ENCODE peak calls at places on chromosomes 11 and 22, in five cellular contexts. One of them, this sample, is unnamed.

GRCh38 chr22:49962012-49962750 is 1.6 kb downstream of the PIM3 start:
- DNase-seq in HepG2: peak; percentile 87
- DNase-seq in GM12892: peak; percentile 75
- DNase-seq in GM12878: no peak
- DNase-seq in H1: peak; percentile 77
- DNase-seq in this sample: peak; percentile 71

GRCh38 chr11:10387209-10388083 is 67.6 kb upstream of the AMPD3 start:
- DNase-seq in H1: peak; percentile 34
- DNase-seq in GM12892: no peak
- DNase-seq in HepG2: no peak
- DNase-seq in GM12878: no peak
- DNase-seq in this sample: no peak

GRCh38 chr22:30290679-30291333 is 1.5 kb upstream of the CASTOR1 start:
- DNase-seq in HepG2: peak; percentile 63
- DNase-seq in GM12892: no peak
- DNase-seq in H1: no peak
- DNase-seq in GM12878: no peak
- DNase-seq in this sample: no peak

GRCh38 chr11:2222479-2222878 is 47.9 kb downstream of the ASCL2 start:
- DNase-seq in GM12878: no peak
- DNase-seq in H1: no peak
- DNase-seq in GM12892: no peak
- DNase-seq in HepG2: no peak
- DNase-seq in this sample: no peak

GRCh38 chr11:17905477-17905876 is 107.4 kb downstream of the SERGEF start:
- DNase-seq in H1: no peak
- DNase-seq in HepG2: no peak
- DNase-seq in GM12878: peak; percentile 13
- DNase-seq in GM12892: peak; percentile 13
- DNase-seq in this sample: peak; percentile 29

GRCh38 chr11:78372114-78372768 is 45.4 kb downstream of the GAB2 start:
- DNase-seq in H1: no peak
- DNase-seq in HepG2: no peak
- DNase-seq in GM12878: no peak
- DNase-seq in GM12892: no peak
- DNase-seq in this sample: no peak

GRCh38 chr22:41501209-41501608 is 32.3 kb downstream of the ACO2 start:
- DNase-seq in H1: no peak
- DNase-seq in HepG2: peak; percentile 23
- DNase-seq in GM12878: peak; percentile 27
- DNase-seq in GM12892: no peak
- DNase-seq in this sample: no peak

GRCh38 chr11:46381836-46382643 is 571 bp downstream of the MDK start:
- DNase-seq in GM12892: no peak
- DNase-seq in HepG2: no peak
- DNase-seq in H1: peak; percentile 79
- DNase-seq in GM12878: no peak
- DNase-seq in this sample: no peak

GRCh38 chr11:119750056-119750455 is 21.1 kb upstream of the NECTIN1 start:
- DNase-seq in GM12892: no peak
- DNase-seq in GM12878: no peak
- DNase-seq in HepG2: no peak
- DNase-seq in H1: no peak
- DNase-seq in this sample: no peak

GRCh38 chr11:64694821-64695365 is 28.1 kb downstream of the NRXN2 start:
- DNase-seq in GM12892: no peak
- DNase-seq in HepG2: no peak
- DNase-seq in GM12878: no peak
- DNase-seq in H1: peak; percentile 74
- DNase-seq in this sample: no peak

GRCh38 chr11:14251754-14252153 is 107.2 kb downstream of the RRAS2 start:
- DNase-seq in H1: no peak
- DNase-seq in GM12878: no peak
- DNase-seq in GM12892: no peak
- DNase-seq in HepG2: no peak
- DNase-seq in this sample: no peak

GRCh38 chr11:93039841-93040240 is 70.4 kb downstream of the MTNR1B start:
- DNase-seq in H1: no peak
- DNase-seq in GM12892: no peak
- DNase-seq in HepG2: no peak
- DNase-seq in GM12878: no peak
- DNase-seq in this sample: no peak
- TF ChIP-seq TAF1 in H1: no peak
- TF ChIP-seq TAF1 in GM12892: no peak
- TF ChIP-seq TAF1 in HepG2: no peak
- TF ChIP-seq TAF1 in GM12878: no peak
- TF ChIP-seq TAF1 in this sample: no peak

DNA sequence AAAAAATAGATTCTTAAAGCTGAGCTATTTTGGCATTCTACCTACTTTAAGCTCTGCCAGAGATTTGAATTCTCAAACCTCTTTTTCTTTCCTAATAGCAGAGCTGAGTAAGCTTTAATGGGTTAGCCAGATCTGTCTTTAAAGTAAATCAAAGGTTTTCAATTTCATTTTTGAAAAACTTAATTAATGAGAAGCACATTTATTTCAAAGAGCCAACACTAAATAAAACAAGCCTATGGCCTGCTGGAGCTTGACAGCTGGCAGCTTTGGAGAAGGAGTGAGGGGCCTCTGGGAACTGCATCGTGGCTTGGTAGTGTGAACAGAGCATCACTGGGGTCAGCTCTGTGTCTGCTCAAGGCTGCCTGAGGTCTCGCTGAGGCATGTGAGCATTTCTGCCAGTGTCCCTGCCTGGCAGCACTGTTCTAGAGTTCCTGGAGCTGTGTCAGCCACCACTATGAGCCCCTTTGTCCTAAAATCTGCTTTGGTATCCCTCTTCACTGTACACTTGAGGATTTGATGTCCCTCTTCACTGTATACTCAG is 50.4 kb upstream of the PRSS23 start:
- DNase-seq in H1: no peak
- DNase-seq in GM12892: no peak
- DNase-seq in HepG2: no peak
- DNase-seq in GM12878: no peak
- DNase-seq in this sample: no peak
- TF ChIP-seq POLR2AphosphoS5 in H1: no peak
- TF ChIP-seq POLR2AphosphoS5 in GM12892: no peak
- TF ChIP-seq POLR2AphosphoS5 in HepG2: no peak
- TF ChIP-seq POLR2AphosphoS5 in GM12878: no peak
- TF ChIP-seq POLR2AphosphoS5 in this sample: no peak

GRCh38 chr22:45470871-45471270 is 31.8 kb upstream of the FBLN1 start:
- DNase-seq in HepG2: no peak
- DNase-seq in GM12892: no peak
- DNase-seq in H1: no peak
- DNase-seq in GM12878: no peak
- DNase-seq in this sample: no peak

GRCh38 chr22:45468872-45469572 is 33.7 kb upstream of the FBLN1 start:
- DNase-seq in GM12878: no peak
- DNase-seq in H1: no peak
- DNase-seq in HepG2: no peak
- DNase-seq in GM12892: no peak
- DNase-seq in this sample: no peak

GRCh38 chr22:45472426-45472825 is 30.3 kb upstream of the FBLN1 start:
- DNase-seq in H1: no peak
- DNase-seq in GM12878: no peak
- DNase-seq in GM12892: no peak
- DNase-seq in HepG2: no peak
- DNase-seq in this sample: no peak

GRCh38 chr22:45473626-45474237 is 29.0 kb upstream of the FBLN1 start:
- DNase-seq in GM12892: no peak
- DNase-seq in H1: no peak
- DNase-seq in HepG2: peak; percentile 41
- DNase-seq in GM12878: no peak
- DNase-seq in this sample: no peak

GRCh38 chr22:45469573-45470383 is 32.9 kb upstream of the FBLN1 start:
- DNase-seq in HepG2: no peak
- DNase-seq in GM12878: no peak
- DNase-seq in H1: no peak
- DNase-seq in GM12892: no peak
- DNase-seq in this sample: no peak
- TF ChIP-seq TAF1 in HepG2: no peak
- TF ChIP-seq TAF1 in GM12878: no peak
- TF ChIP-seq TAF1 in H1: no peak
- TF ChIP-seq TAF1 in GM12892: no peak
- TF ChIP-seq TAF1 in this sample: no peak

GRCh38 chr22:21043856-21044535 is 1.8 kb upstream of the LRRC74B start:
- DNase-seq in H1: no peak
- DNase-seq in HepG2: no peak
- DNase-seq in GM12892: no peak
- DNase-seq in GM12878: no peak
- DNase-seq in this sample: no peak

GRCh38 chr22:21047035-21047661 is 1.4 kb downstream of the LRRC74B start:
- DNase-seq in H1: no peak
- DNase-seq in HepG2: no peak
- DNase-seq in GM12878: no peak
- DNase-seq in GM12892: no peak
- DNase-seq in this sample: no peak

GRCh38 chr22:21044931-21045584 is 688 bp upstream of the LRRC74B start:
- DNase-seq in GM12878: no peak
- DNase-seq in GM12892: no peak
- DNase-seq in H1: no peak
- DNase-seq in HepG2: no peak
- DNase-seq in this sample: no peak

GRCh38 chr22:21047730-21048129 is 2.0 kb downstream of the LRRC74B start:
- DNase-seq in HepG2: no peak
- DNase-seq in H1: no peak
- DNase-seq in GM12892: no peak
- DNase-seq in GM12878: no peak
- DNase-seq in this sample: no peak

DNA sequence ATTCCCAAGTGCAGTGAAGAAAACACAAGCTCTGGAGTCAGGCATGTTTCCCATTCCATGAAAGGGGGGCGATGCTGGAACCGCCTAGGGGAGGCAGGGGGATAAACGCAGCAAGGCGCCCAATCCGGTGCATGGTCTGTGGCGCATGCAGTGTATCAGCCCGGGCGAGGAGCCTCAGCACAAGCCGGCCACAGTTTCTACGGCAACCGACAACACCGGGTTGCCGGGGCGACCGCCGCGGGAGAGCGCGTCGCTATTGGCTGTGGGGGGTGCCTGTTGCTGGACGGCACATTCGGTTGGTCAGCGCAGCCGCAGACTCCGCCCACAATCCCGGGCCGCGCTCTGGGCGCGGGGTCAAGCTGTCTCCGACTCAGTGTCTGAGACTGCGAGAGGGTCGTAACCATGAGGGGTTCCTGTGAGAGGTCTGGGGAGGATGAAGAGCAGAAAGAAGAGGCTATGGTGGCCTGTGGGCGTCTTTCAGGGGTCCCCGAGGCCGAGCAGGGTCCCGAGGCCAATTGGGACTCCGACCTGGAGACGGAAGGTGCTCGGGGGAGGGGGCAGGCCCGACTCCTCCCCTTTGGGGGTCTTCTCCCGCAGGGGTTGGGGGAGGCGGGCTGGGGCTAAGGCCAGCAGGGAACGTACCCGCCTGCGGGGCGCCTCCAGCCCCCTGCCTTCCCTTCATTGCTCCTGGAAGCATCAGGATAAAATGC is at the start of gene LRRC74B:
- DNase-seq in GM12892: peak; percentile 92
- DNase-seq in HepG2: peak; percentile 67
- DNase-seq in GM12878: peak; percentile 31
- DNase-seq in H1: peak; percentile 97
- DNase-seq in this sample: peak; percentile 98
- TF ChIP-seq POLR2AphosphoS5 in GM12892: no peak
- TF ChIP-seq POLR2AphosphoS5 in HepG2: no peak
- TF ChIP-seq POLR2AphosphoS5 in GM12878: no peak
- TF ChIP-seq POLR2AphosphoS5 in H1: no peak
- TF ChIP-seq POLR2AphosphoS5 in this sample: no peak

DNA sequence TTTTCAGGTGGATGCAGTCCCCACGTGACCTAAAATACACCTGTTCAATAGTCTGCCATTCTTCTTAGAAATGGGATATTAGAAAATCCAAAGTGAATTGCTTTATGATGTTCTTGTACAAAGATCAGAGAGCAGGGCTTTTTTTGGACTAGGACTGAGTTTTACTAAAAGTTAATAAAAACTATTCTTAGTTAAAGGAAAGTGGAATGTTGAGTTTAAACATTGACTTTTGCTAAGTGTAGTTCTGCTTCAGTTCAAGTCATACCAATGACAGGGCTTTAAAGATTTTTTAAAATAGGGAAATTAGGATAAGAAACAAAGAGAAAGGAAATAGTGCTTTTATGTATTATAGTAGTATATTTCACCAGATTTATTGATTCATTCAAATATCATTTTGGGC is at the start of gene SLC22A24:
- DNase-seq in GM12892: no peak
- DNase-seq in GM12878: no peak
- DNase-seq in H1: no peak
- DNase-seq in HepG2: no peak
- DNase-seq in this sample: no peak
- TF ChIP-seq TAF1 in GM12892: no peak
- TF ChIP-seq TAF1 in GM12878: no peak
- TF ChIP-seq TAF1 in H1: no peak
- TF ChIP-seq TAF1 in HepG2: no peak
- TF ChIP-seq TAF1 in this sample: no peak

DNA sequence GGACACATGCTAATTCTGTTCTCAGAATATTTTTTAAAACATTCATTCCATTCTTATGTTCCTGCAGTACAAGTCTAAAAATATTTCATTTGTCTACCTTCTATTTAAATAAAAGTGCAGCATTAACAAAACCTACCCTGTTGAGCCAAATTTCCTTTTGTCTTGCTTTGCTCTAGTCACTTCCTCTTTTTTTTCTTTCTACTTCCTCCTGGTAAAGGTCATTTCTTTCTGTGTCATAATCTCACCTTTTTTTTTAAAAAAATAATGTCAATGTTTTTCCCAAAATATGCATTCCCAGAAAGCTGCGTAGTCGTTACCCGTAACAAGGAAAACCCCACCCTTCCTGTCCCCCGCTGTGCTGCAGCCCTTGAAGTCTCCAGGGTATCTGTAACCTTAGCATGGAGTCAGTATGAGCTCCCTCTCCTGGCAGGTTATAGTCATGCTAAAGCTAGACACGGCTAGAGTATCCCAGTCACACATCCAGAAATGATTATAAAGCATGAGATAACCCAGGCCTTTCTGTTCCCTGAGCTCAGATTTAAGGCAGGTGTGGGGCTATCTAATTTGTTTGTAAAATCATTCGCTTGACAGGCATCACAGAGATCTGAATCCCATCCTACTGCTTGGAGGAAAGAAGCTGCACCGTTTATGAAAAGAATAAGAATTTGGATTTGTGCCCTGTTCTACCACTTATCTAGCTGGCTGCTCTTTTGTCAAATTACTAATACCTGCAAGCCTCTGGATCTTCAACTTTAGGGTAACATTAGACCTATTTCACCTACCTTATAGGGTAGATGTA is 51.1 kb upstream of the EED start:
- DNase-seq in GM12878: peak; percentile 78
- DNase-seq in GM12892: peak; percentile 47
- DNase-seq in HepG2: peak; percentile 76
- DNase-seq in H1: peak; percentile 77
- DNase-seq in this sample: peak; percentile 48
- TF ChIP-seq POLR2AphosphoS5 in GM12878: no peak
- TF ChIP-seq POLR2AphosphoS5 in GM12892: no peak
- TF ChIP-seq POLR2AphosphoS5 in HepG2: no peak
- TF ChIP-seq POLR2AphosphoS5 in H1: peak; percentile 39
- TF ChIP-seq POLR2AphosphoS5 in this sample: no peak

DNA sequence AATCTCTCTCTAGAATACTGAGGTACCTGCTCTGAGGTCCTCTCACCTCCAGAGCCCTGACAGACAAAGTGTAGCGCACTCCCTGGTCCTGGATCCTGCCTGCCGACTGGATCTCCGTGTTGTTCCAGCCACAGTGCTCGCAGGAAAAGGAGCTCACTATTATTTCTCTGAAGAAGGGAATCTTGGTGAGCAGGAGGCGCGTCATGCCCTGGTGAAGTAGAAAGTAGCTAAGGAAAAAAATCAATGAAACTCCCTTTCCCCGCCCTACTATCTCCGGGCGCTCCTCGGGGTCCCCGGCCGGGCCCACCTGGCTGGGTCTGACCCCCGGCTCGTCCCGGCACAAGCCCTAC is 412 bp downstream of the ZPR1 start:
- DNase-seq in GM12892: no peak
- DNase-seq in GM12878: no peak
- DNase-seq in HepG2: no peak
- DNase-seq in H1: no peak
- DNase-seq in this sample: no peak
- TF ChIP-seq TAF1 in GM12892: no peak
- TF ChIP-seq TAF1 in GM12878: no peak
- TF ChIP-seq TAF1 in HepG2: no peak
- TF ChIP-seq TAF1 in H1: no peak
- TF ChIP-seq TAF1 in this sample: no peak

This sample was measured in GM12891.